ENCODE peak calls at places on chromosomes 3 and 15, in five cellular contexts. J is transverse colon, V is MM.1S, B is cardiac muscle cell, O is aorta. A is an unnamed sample. For H3K36me3, the result is how much of the 10 kb centered on the place peaks cover.

GRCh38 chr15:31871887-31872281 is 158.4 kb upstream of the CHRNA7 start:
- DNase-seq in J (no peak), O (no peak), B (no peak), V (no peak), A (no peak)

GRCh38 chr15:60773255-60773654 is 294.3 kb upstream of the ICE2 start:
- DNase-seq in J (no peak), B (no peak), O (no peak), V (no peak), A (no peak)

GRCh38 chr3:86969500-86970189 is 21.3 kb downstream of the VGLL3 start:
- DNase-seq in B (peak), J (no peak), V (peak), O (no peak), A (no peak)

GRCh38 chr3:72614394-72615074 is 233.7 kb downstream of the SHQ1 start:
- DNase-seq in B (no peak), O (no peak), J (no peak), V (no peak), A (no peak)

GRCh38 chr15:24919446-24919845 is 35.3 kb upstream of the SNRPN start:
- DNase-seq in J (no peak), B (no peak), O (no peak), V (no peak), A (no peak)

GRCh38 chr3:106299300-106300098 is 430.7 kb upstream of the CBLB start:
- DNase-seq in B (peak), J (no peak), V (peak), O (no peak), A (no peak)

GRCh38 chr15:60703196-60703933 is 224.4 kb upstream of the ICE2 start:
- DNase-seq in O (no peak), B (peak), V (no peak), J (no peak), A (no peak)

GRCh38 chr3:45884368-45885201 is 1.8 kb upstream of the CCR9 start:
- DNase-seq in B (no peak), O (no peak), J (no peak), V (no peak), A (no peak)

GRCh38 chr15:39781967-39782292 is 711 bp downstream of the FSIP1 start:
- DNase-seq in J (no peak), V (no peak), B (no peak), O (no peak), A (no peak)

GRCh38 chr3:355622-356021 is 159.1 kb downstream of the CHL1 start:
- DNase-seq in J (peak), V (no peak), B (no peak), O (no peak), A (no peak)

GRCh38 chr3:13316603-13317002 is 103.5 kb downstream of the NUP210 start:
- DNase-seq in J (no peak), B (no peak), O (no peak), V (no peak), A (peak)

GRCh38 chr3:15958692-15959433 is 161.1 kb upstream of the ANKRD28 start:
- DNase-seq in O (no peak), B (no peak), J (no peak), V (no peak), A (no peak)

GRCh38 chr3:39109086-39109485 is 1.6 kb downstream of the TTC21A start:
- DNase-seq in J (no peak), O (no peak), B (no peak), V (no peak), A (no peak)

GRCh38 chr3:181718416-181718815 is 6.7 kb downstream of the SOX2 start:
- DNase-seq in V (no peak), B (no peak), J (no peak), O (no peak), A (no peak)

GRCh38 chr3:184261270-184262165 is at the start of gene CAMK2N2:
- DNase-seq in J (peak), O (peak), B (peak), V (peak), A (peak)

GRCh38 chr15:70049115-70049514 is 48.6 kb downstream of the TLE3 start:
- DNase-seq in B (no peak), J (no peak), O (no peak), V (no peak), A (no peak)

GRCh38 chr3:185317674-185318073 is 45.3 kb upstream of the MAP3K13 start:
- DNase-seq in B (peak), J (no peak), V (peak), O (no peak), A (no peak)

GRCh38 chr3:16249336-16249735 is 15.4 kb downstream of the DPH3 start:
- DNase-seq in O (no peak), V (peak), B (peak), J (no peak), A (no peak)

GRCh38 chr15:101451192-101451799 is 38.2 kb downstream of the PCSK6 start:
- DNase-seq in B (peak), O (peak), V (no peak), J (no peak), A (peak)

GRCh38 chr3:64686446-64686908 is 1.3 kb downstream of the ADAMTS9 start:
- DNase-seq in J (peak), B (no peak), V (peak), O (no peak), A (peak)

GRCh38 chr3:49122886-49123545 is 2.4 kb upstream of the USP19 start:
- DNase-seq in O (no peak), J (no peak), V (no peak), B (no peak), A (no peak)

GRCh38 chr3:49124203-49124602 is 3.6 kb upstream of the USP19 start:
- DNase-seq in J (no peak), B (no peak), O (no peak), V (no peak), A (no peak)

GRCh38 chr3:49122022-49122421 is 1.4 kb upstream of the USP19 start:
- DNase-seq in B (no peak), O (no peak), J (no peak), V (no peak), A (no peak)

GRCh38 chr3:49123687-49124086 is 3.1 kb upstream of the USP19 start:
- DNase-seq in O (no peak), V (no peak), J (no peak), B (no peak), A (no peak)

GRCh38 chr3:49124991-49125670 is 4.5 kb upstream of the USP19 start:
- DNase-seq in B (no peak), J (no peak), O (no peak), V (no peak), A (no peak)
- H3K36me3 ChIP-seq in B (under half), J (under half), O (under half), V (under half), A (under half)

GRCh38 chr3:160617636-160618035 is 52.3 kb upstream of the KPNA4 start:
- DNase-seq in B (no peak), J (no peak), V (no peak), O (no peak), A (no peak)

GRCh38 chr3:160616721-160617120 is 51.4 kb upstream of the KPNA4 start:
- DNase-seq in J (no peak), B (peak), O (no peak), V (no peak), A (no peak)

GRCh38 chr3:160618878-160619277 is 53.5 kb upstream of the KPNA4 start:
- DNase-seq in V (no peak), O (no peak), J (no peak), B (no peak), A (no peak)

GRCh38 chr3:160618363-160618762 is 53.0 kb upstream of the KPNA4 start:
- DNase-seq in O (no peak), J (no peak), V (no peak), B (no peak), A (no peak)

DNA sequence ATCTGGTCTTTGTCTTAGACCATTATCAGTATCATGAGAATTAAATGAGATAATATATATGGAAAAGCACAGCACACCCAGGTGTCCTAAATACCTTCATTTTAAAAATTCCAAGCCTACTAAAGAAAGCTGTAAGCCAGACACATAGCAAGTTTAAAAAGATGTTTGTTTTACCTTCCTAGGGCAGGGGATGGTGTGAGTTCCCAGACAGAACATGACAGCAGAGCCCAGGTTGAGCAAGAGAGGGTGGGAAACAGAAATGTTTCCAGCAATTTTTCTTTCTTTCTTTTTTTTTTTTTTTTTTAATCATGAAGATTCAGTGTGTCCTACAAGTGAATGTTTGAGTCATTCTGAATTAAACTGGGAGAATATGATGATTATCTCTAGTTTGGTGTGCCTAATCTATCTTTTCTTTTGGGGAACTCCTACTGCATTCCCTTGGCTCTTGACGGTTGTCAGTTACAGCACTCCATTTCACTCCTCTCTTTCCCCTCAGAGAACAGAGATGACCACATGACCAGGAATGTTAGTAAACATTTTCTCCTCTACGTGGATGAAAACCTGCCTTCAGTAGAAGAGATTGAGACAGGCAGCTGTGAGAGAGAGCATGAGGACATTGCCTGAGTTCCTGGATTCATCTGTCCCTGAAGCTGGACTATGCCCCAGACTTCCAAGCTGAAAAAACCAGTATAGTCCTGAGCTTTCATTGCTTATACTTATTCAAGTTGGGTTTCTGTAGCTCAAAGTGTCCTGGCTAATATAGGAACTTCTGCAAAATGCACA is 54.5 kb upstream of the ARL14 start:
- DNase-seq in J (no peak), V (no peak), O (no peak), B (no peak), A (no peak)
- H3K27ac ChIP-seq in J (no peak), V (no peak), O (no peak), B (no peak), A (no peak)

GRCh38 chr15:66310786-66311185 is 17.4 kb downstream of the DIS3L start:
- DNase-seq in V (no peak), B (no peak), O (no peak), J (no peak), A (no peak)
- H3K36me3 ChIP-seq in V (under half), B (under half), O (under half), J (under half), A (half or more)

DNA sequence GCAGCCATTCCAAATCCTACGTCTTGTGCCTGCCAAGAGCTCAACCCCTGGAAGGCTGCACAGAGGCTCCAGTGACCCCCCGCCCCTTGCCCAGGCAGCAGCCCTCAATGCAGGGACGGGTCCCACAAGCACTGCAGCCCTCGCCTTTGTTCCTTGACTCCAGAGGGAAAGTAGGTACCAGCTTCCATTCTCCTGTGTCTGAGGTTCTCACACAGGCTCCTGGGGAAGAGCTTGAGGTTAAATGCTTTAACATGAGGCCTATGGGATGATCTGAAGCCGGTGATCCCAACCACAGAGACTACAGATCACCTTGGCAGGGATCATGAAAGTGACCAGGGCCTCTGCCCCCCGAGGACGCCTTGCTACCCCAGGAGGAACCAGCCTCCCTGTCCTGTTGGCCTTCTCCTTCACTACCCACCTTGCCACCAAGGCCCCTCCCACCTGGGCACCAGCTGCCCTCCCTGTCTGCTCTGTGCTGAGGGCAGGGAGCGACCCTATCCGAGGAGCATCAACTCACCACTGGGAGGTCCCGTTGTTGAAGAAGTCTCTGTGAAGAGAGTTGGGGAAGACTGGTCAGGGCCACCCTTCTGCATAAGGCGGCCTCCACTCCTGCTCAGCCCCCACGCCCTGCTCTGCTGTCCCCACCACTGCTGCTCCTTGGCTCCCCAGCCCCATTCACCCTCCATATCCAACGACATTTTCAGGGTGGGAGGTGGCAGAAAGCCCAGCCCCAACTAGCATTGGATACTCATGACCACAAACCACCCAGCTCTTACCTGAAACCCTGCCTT is 95.3 kb downstream of the SEC22A start:
- DNase-seq in B (no peak), J (no peak), V (no peak), O (no peak), A (no peak)
- H3K27ac ChIP-seq in B (no peak), J (no peak), V (no peak), O (no peak), A (no peak)

GRCh38 chr15:58880320-58880719 is 53.2 kb downstream of the SLTM start:
- DNase-seq in B (no peak), O (no peak), V (no peak), J (no peak), A (no peak)

GRCh38 chr15:58875343-58875742 is 58.1 kb downstream of the SLTM start:
- DNase-seq in V (no peak), B (no peak), J (no peak), O (no peak), A (no peak)

GRCh38 chr15:58882243-58882642 is 51.2 kb downstream of the SLTM start:
- DNase-seq in B (no peak), V (no peak), J (no peak), O (no peak), A (no peak)

GRCh38 chr15:58876306-58876705 is 57.2 kb downstream of the SLTM start:
- DNase-seq in J (no peak), O (no peak), V (no peak), B (no peak), A (no peak)

GRCh38 chr15:58877999-58878825 is 55.3 kb downstream of the SLTM start:
- DNase-seq in O (no peak), B (no peak), V (no peak), J (no peak), A (no peak)
- H3K36me3 ChIP-seq in O (under half), B (under half), V (under half), J (half or more), A (half or more)

GRCh38 chr15:85404922-85405293 is 24.5 kb downstream of the AKAP13 start:
- DNase-seq in B (no peak), O (no peak), V (no peak), J (no peak), A (no peak)
- H3K27ac ChIP-seq in B (peak), O (peak), V (no peak), J (peak), A (no peak)

GRCh38 chr3:104411760-104412159 is 954.9 kb upstream of the ALCAM start:
- DNase-seq in V (no peak), J (no peak), O (no peak), B (no peak), A (no peak)

DNA sequence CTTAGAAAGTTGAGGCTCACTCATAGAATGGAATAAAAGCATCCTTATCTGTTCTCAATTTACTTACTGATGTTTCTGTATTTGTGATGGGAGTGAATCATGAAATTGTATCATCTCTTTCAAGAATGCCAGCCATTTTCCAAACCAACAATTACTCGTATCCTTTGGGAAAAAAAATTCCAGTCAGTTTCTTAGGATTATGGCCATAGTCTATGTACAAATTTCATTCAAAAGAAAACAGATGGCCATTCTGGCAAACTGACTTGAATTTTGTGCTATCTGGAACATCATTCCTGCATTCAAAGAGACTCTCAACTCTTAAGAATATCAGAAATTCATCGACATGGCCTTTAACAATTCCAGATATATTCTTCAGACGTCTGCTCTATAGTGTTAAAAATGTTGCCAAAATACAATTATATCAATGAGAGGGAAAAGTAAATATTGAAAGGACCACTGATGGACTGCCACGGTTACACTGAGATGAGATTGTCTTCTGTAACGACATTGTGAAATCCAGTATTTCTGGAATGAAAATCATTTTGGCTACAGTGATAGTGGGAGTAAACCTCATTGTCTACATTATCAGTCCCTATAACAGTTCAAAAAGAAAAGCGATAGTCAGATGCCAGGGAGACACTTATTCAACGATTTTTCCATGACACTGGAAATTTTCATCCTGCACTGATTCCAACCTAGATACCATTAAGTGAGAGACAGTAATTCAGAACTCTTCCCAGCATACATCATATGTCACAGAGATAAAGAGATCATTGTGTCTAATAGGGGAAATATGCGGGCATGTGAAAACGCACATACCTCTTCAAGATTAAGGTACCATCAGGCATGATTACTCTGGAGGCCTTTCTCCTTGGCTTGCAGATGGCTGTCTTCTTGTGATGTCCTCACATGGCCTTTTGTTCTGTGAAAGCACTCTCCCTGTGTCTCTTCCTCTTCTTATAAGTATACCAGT is 953.8 kb upstream of the ALCAM start:
- DNase-seq in V (no peak), O (no peak), B (peak), J (no peak), A (no peak)
- H3K36me3 ChIP-seq in V (under half), O (under half), B (under half), J (under half), A (under half)

GRCh38 chr3:79329154-79329553 is 438.6 kb downstream of the ROBO1 start:
- DNase-seq in O (no peak), B (no peak), J (no peak), V (no peak), A (no peak)

GRCh38 chr3:79326642-79327041 is 441.2 kb downstream of the ROBO1 start:
- DNase-seq in O (no peak), J (no peak), V (no peak), B (peak), A (no peak)
- H3K27ac ChIP-seq in O (no peak), J (no peak), V (no peak), B (no peak), A (no peak)

GRCh38 chr3:9435320-9435719 is 37.9 kb downstream of the SETD5 start:
- DNase-seq in J (no peak), O (no peak), V (no peak), B (no peak), A (no peak)
- H3K36me3 ChIP-seq in J (half or more), O (under half), V (under half), B (half or more), A (under half)